ENCODE peak calls at places on chromosomes 12 and 14, in four cellular contexts. A is GM12878, X is GM12891, P is K562. M is an unnamed sample.

GRCh38 chr12:98896938-98897337 is 251.8 kb downstream of the APAF1 start:
- DNase-seq in A (no peak), X (no peak), P (no peak), M (no peak)

GRCh38 chr14:89146291-89146690 is 270.7 kb downstream of the FOXN3 start:
- DNase-seq in A (no peak), X (no peak), P (no peak), M (no peak)

GRCh38 chr14:59427653-59428578 is 37.3 kb downstream of the GPR135 start:
- DNase-seq in A (no peak), X (no peak), P (no peak), M (no peak)

GRCh38 chr12:90390947-90391346 is 564.0 kb downstream of the CCER1 start:
- DNase-seq in A (no peak), X (no peak), P (no peak), M (peak; percentile 8)

GRCh38 chr12:53492830-53493609 is 6.2 kb downstream of the MAP3K12 start:
- DNase-seq in A (peak; percentile 46), X (peak; percentile 87), P (peak; percentile 92), M (peak; percentile 85)

GRCh38 chr12:6952121-6952859 is 1.1 kb downstream of the PTPN6 start:
- DNase-seq in A (no peak), X (no peak), P (no peak), M (no peak)

GRCh38 chr12:24374452-24374851 is 425.0 kb upstream of the SOX5 start:
- DNase-seq in A (no peak), X (no peak), P (no peak), M (no peak)

GRCh38 chr12:130204441-130204840 is 42.2 kb downstream of the FZD10 start:
- DNase-seq in A (no peak), X (no peak), P (no peak), M (no peak)

GRCh38 chr12:24404086-24404815 is 454.8 kb upstream of the SOX5 start:
- DNase-seq in A (no peak), X (no peak), P (no peak), M (no peak)

GRCh38 chr12:81942588-81942987 is 183.4 kb upstream of the PPFIA2 start:
- DNase-seq in A (peak; percentile 15), X (no peak), P (no peak), M (peak; percentile 66)

GRCh38 chr12:16019131-16019530 is 108.0 kb downstream of the DERA start:
- DNase-seq in A (no peak), X (no peak), P (no peak), M (no peak)
- TF ChIP-seq SPI1 in A (no peak), X (no peak), P (no peak), M (no peak)

DNA sequence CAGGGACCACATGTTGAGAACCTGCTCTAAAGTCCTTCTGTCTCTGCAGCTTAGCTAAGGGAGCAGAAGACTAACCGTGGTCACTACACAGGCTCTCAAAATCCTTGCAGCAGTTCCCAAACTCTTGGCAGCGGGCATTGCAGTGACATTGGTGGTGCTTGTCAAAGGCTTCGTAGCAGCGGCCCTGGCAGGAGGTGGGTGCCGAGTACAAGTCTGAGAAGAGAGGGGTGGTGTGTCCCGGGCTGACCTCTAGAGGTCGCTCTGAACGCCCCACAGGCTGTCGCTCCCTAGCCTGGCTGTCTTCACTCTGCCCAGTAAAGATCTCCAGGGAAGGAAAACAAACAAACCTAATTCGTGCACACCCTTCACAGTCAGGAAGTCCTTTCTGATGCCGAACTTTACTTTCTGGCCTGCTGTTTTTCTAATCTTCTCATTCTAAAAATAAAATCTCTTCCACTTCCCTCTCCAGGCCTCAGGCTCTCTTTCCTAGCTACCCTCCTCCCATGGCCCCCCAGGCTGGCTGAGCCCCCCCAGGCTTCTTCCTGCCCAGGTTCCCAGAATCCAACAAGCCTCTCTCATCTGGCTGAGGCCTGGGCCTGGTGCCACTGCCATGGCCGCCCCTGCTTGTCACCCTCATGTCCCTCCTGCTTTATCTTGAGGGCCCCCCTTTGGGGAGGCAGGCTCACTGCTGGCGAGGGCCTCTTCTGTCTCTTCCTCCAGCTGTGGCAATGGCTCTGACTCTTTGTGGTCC is 7.7 kb downstream of the ENDOU start:
- DNase-seq in A (no peak), X (peak; percentile 61), P (peak; percentile 90), M (no peak)
- TF ChIP-seq POLR2AphosphoS5 in A (no peak), X (no peak), P (no peak), M (no peak)

DNA sequence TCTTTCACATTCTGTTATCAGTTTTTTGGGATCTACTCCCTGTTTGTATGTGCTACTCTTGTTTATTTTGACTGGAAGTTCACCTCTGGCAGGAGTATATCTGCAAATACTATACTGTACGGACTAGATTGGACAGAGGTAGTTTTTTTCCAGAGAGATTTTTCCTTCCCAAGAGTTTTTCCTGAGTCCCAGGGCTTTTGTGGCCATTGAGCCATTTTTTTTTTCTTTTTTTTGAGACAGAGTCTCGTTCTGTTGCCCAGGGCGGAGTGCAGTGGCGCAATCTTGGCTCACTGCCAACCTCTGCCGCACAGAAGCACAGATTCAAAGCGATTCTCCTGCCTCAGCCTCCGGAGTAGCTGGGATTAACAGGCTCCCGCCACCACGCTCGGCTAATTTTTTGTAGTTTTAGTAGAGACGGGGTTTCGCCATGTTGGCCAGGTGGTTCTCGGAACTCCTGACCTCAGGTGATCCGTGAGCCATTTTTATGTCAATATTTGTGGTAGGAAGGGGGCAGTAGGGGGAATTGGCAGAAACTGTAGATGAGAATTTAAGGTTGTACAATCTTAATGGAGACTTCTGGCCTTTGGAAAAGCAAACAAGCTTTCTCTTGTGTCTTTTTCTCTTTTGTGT is 19.4 kb downstream of the KTN1 start:
- DNase-seq in A (no peak), X (no peak), P (no peak), M (no peak)
- TF ChIP-seq SPI1 in A (no peak), X (no peak), P (no peak), M (no peak)

GRCh38 chr12:48010366-48010970 is 6.2 kb upstream of the COL2A1 start:
- DNase-seq in A (no peak), X (no peak), P (no peak), M (no peak)

GRCh38 chr12:48009471-48009870 is 5.2 kb upstream of the COL2A1 start:
- DNase-seq in A (no peak), X (no peak), P (no peak), M (no peak)

GRCh38 chr12:48008950-48009349 is 4.7 kb upstream of the COL2A1 start:
- DNase-seq in A (no peak), X (no peak), P (no peak), M (no peak)

GRCh38 chr12:48007206-48007605 is 2.9 kb upstream of the COL2A1 start:
- DNase-seq in A (no peak), X (no peak), P (no peak), M (no peak)

DNA sequence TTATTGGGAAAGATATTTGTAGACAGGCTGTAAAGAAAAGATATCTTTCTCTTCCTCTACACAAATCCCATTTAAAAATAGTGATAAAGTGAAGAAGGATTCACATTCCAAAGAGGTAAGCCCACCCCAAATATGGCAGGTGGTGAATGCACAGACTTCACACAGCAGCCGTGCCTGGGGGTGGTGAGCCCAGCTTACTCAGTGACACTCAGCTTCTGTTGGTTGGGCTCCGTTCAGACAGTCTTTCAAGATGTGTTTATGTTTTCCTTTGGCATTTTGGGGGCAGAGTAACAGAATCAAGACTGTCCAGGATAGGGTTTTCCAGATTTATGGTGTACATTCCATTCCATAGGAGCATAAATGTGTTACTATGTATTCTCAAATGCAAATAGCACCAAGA is 4.1 kb upstream of the COL2A1 start:
- DNase-seq in A (no peak), X (no peak), P (no peak), M (no peak)
- TF ChIP-seq POLR2AphosphoS5 in A (no peak), X (no peak), P (no peak), M (no peak)

GRCh38 chr12:3365416-3366385 is 125.3 kb upstream of the PRMT8 start:
- DNase-seq in A (no peak), X (no peak), P (no peak), M (no peak)
- TF ChIP-seq SPI1 in A (no peak), X (no peak), P (no peak), M (no peak)